ENCODE peak calls at places on chromosomes 16 and 17, in nine cellular contexts. T is AG08395, G is right lobe of liver, U is GDM1, P is fibroblast of the aortic adventitia, X is T-helper 17 cell, H is lower leg skin, S is RPMI7951, M is NCI-H1417. L is an unnamed sample.

GRCh38 chr16:11170696-11171447 is 85.1 kb downstream of the SOCS1 start:
- DNase-seq in X (no peak), M (no peak), T (no peak), P (no peak), H (no peak), S (peak), U (no peak), G (no peak), L (no peak)

GRCh38 chr17:41793749-41794602 is 7.5 kb upstream of the JUP start:
- DNase-seq in T (no peak), U (no peak), H (no peak), S (no peak), G (no peak), P (no peak), M (no peak), X (no peak), L (no peak)

GRCh38 chr17:27664606-27664965 is 33.6 kb downstream of the LGALS9 start:
- DNase-seq in S (no peak), H (no peak), U (no peak), P (no peak), X (no peak), M (no peak), T (no peak), G (no peak), L (no peak)

GRCh38 chr17:31387438-31387837 is 4.0 kb upstream of the RAB11FIP4 start:
- DNase-seq in U (no peak), M (no peak), P (no peak), G (no peak), T (no peak), X (no peak), S (no peak), H (peak), L (no peak)

GRCh38 chr16:56849690-56850680 is 15.0 kb upstream of the SLC12A3 start:
- DNase-seq in H (peak), P (peak), S (no peak), T (no peak), M (no peak), X (no peak), U (no peak), G (peak), L (no peak)

GRCh38 chr17:78745407-78746088 is 36.5 kb downstream of the CYTH1 start:
- DNase-seq in G (no peak), U (no peak), X (no peak), P (peak), T (no peak), M (no peak), H (no peak), S (peak), L (no peak)

GRCh38 chr17:50767030-50767429 is 288 bp downstream of the ANKRD40CL start:
- DNase-seq in X (no peak), H (peak), T (no peak), U (no peak), M (no peak), S (no peak), P (no peak), G (no peak), L (no peak)

GRCh38 chr17:32355649-32356377 is 5.9 kb downstream of the ZNF207 start:
- DNase-seq in H (no peak), M (no peak), T (no peak), G (no peak), S (no peak), U (no peak), X (no peak), P (no peak), L (no peak)

GRCh38 chr16:72131036-72131435 is 37.4 kb downstream of the DHX38 start:
- DNase-seq in T (no peak), X (no peak), G (no peak), P (no peak), M (no peak), U (no peak), S (no peak), H (no peak), L (no peak)

GRCh38 chr17:33978889-33979288 is 276.2 kb upstream of the CCL2 start:
- DNase-seq in U (no peak), G (no peak), M (no peak), P (no peak), S (peak), H (no peak), T (no peak), X (no peak), L (no peak)

GRCh38 chr17:44386182-44386525 is 3.3 kb downstream of the ITGA2B start:
- DNase-seq in P (no peak), X (no peak), S (no peak), M (peak), H (peak), G (no peak), T (no peak), U (no peak), L (no peak)

GRCh38 chr16:69563605-69564580 is 1.9 kb upstream of the NFAT5 start:
- DNase-seq in S (peak), G (no peak), P (peak), X (no peak), U (peak), T (no peak), H (no peak), M (no peak), L (no peak)

GRCh38 chr16:67992661-67993206 is 6.5 kb downstream of the DPEP2 start:
- DNase-seq in S (no peak), H (peak), X (no peak), U (no peak), G (no peak), P (no peak), T (no peak), M (no peak), L (no peak)

GRCh38 chr16:23501291-23501690 is 9.0 kb downstream of the GGA2 start:
- DNase-seq in P (no peak), U (no peak), S (no peak), X (no peak), T (no peak), H (no peak), G (no peak), M (no peak), L (no peak)

GRCh38 chr16:53673189-53673588 is 30.5 kb downstream of the RPGRIP1L start:
- DNase-seq in S (no peak), X (no peak), U (no peak), G (no peak), T (peak), M (no peak), P (no peak), H (no peak), L (no peak)

GRCh38 chr17:82497483-82498405 is 21.8 kb upstream of the FOXK2 start:
- DNase-seq in H (peak), P (peak), S (peak), T (peak), G (no peak), X (peak), U (no peak), M (peak), L (peak)

GRCh38 chr17:35170968-35171771 is 23.0 kb downstream of the SLC35G3 start:
- DNase-seq in G (no peak), H (peak), U (no peak), T (peak), S (peak), X (no peak), M (no peak), P (peak), L (no peak)

GRCh38 chr17:80125656-80126448 is 21.1 kb downstream of the EIF4A3 start:
- DNase-seq in P (peak), U (no peak), H (peak), X (no peak), S (peak), G (no peak), M (no peak), T (peak), L (no peak)

GRCh38 chr17:48161127-48161905 is 53.8 kb downstream of the SNX11 start:
- DNase-seq in X (no peak), G (no peak), T (no peak), H (no peak), S (no peak), P (no peak), U (no peak), M (no peak), L (no peak)

GRCh38 chr16:2770057-2770780 is 6.9 kb downstream of the ELOB start:
- DNase-seq in G (no peak), M (no peak), X (no peak), S (no peak), U (no peak), T (no peak), P (no peak), H (no peak), L (peak)

GRCh38 chr17:51152766-51153209 is 571 bp upstream of the NME1 start:
- DNase-seq in H (no peak), M (no peak), U (no peak), G (no peak), P (no peak), S (peak), X (no peak), T (no peak), L (no peak)

GRCh38 chr16:31010539-31010938 is at the start of gene STX1B:
- DNase-seq in T (peak), P (no peak), S (no peak), M (peak), G (no peak), U (no peak), X (no peak), H (peak), L (no peak)

GRCh38 chr17:79955167-79955549 is 80.5 kb downstream of the TBC1D16 start:
- DNase-seq in G (peak), T (no peak), S (no peak), P (no peak), X (no peak), H (peak), U (no peak), M (no peak), L (peak)

GRCh38 chr16:8370374-8371015 is 219.8 kb downstream of the TMEM114 start:
- DNase-seq in G (no peak), S (peak), P (no peak), M (no peak), T (no peak), U (no peak), X (no peak), H (no peak), L (no peak)

GRCh38 chr17:74529243-74529642 is 2.0 kb downstream of the CD300LB start:
- DNase-seq in X (no peak), G (peak), H (peak), T (no peak), U (no peak), S (no peak), P (no peak), M (no peak), L (peak)

GRCh38 chr17:80082403-80083135 is 18.8 kb upstream of the GAA start:
- DNase-seq in T (peak), S (peak), X (no peak), U (peak), H (peak), M (peak), G (peak), P (peak), L (no peak)

GRCh38 chr17:39867891-39868553 is at the start of gene ZPBP2:
- DNase-seq in G (no peak), H (no peak), P (no peak), T (no peak), X (peak), M (no peak), U (no peak), S (no peak), L (no peak)

GRCh38 chr17:51050291-51051033 is 70.2 kb downstream of the SPAG9 start:
- DNase-seq in P (no peak), X (no peak), H (no peak), S (peak), M (no peak), T (no peak), G (no peak), U (no peak), L (no peak)

GRCh38 chr17:4881761-4882555 is 17.4 kb upstream of the C17orf107 start:
- DNase-seq in M (peak), S (no peak), P (peak), G (peak), T (peak), H (no peak), X (peak), U (peak), L (peak)

GRCh38 chr17:12898110-12898509 is 108.8 kb downstream of the ARHGAP44 start:
- DNase-seq in M (no peak), P (no peak), S (no peak), H (no peak), U (no peak), G (no peak), X (no peak), T (no peak), L (no peak)

GRCh38 chr17:83103200-83103937 is 24.0 kb downstream of the METRNL start:
- DNase-seq in X (no peak), P (no peak), U (no peak), H (no peak), S (no peak), T (no peak), M (no peak), G (no peak), L (no peak)

GRCh38 chr17:61764846-61765245 is 98.5 kb downstream of the BRIP1 start:
- DNase-seq in U (no peak), H (no peak), M (no peak), T (no peak), P (no peak), S (no peak), X (no peak), G (no peak), L (no peak)

GRCh38 chr17:13520899-13521572 is 80.7 kb downstream of the HS3ST3A1 start:
- DNase-seq in G (no peak), X (no peak), S (peak), H (no peak), P (peak), M (no peak), T (peak), U (no peak), L (no peak)

GRCh38 chr16:87740909-87741424 is 24.8 kb downstream of the KLHDC4 start:
- DNase-seq in T (peak), U (no peak), P (peak), G (no peak), X (no peak), M (no peak), S (no peak), H (no peak), L (no peak)

GRCh38 chr16:71352466-71352865 is 6.1 kb upstream of the CALB2 start:
- DNase-seq in X (no peak), S (no peak), G (no peak), P (no peak), U (no peak), M (no peak), H (peak), T (no peak), L (no peak)

GRCh38 chr16:81650982-81651562 is 128.0 kb upstream of the PLCG2 start:
- DNase-seq in T (no peak), P (peak), H (no peak), G (peak), X (no peak), S (no peak), U (no peak), M (peak), L (peak)

GRCh38 chr16:58509256-58510096 is 5.8 kb upstream of the SETD6 start:
- DNase-seq in S (no peak), T (no peak), P (no peak), M (no peak), H (peak), X (no peak), U (no peak), G (no peak), L (peak)

GRCh38 chr16:65895906-65896305 is 470.6 kb upstream of the CDH5 start:
- DNase-seq in M (no peak), H (no peak), S (no peak), X (no peak), G (no peak), T (no peak), P (no peak), U (no peak), L (no peak)

GRCh38 chr17:52465407-52465806 is 306.9 kb upstream of the CA10 start:
- DNase-seq in P (no peak), U (no peak), T (no peak), M (no peak), H (no peak), G (no peak), X (no peak), S (peak), L (no peak)

GRCh38 chr17:35931794-35932419 is 1.3 kb upstream of the RDM1 start:
- DNase-seq in P (peak), M (no peak), T (no peak), X (no peak), H (peak), U (no peak), G (no peak), S (peak), L (no peak)